ENCODE peak calls at places on chromosomes 6 and 20, in eight cellular contexts. V is Daoy; U is activated naive CD4-positive, alpha-beta T cell; O is naive B cell; I is CD8-positive, alpha-beta memory T cell; P is GM13976; H is BJ; R is effector CD4-positive, alpha-beta T cell. S is an unnamed sample.

GRCh38 chr6:6825986-6826901 is 237.7 kb downstream of the LY86 start:
- DNase-seq in I (no peak), R (no peak), U (no peak), H (no peak), V (peak; percentile 81), O (no peak), P (peak; percentile 60), S (peak; percentile 58)

GRCh38 chr6:33412140-33413009 is 1.6 kb downstream of the PHF1 start:
- DNase-seq in V (no peak), U (no peak), P (no peak), R (no peak), I (peak; percentile 46), O (no peak), H (no peak), S (no peak)

GRCh38 chr20:19079536-19080299 is 132.7 kb upstream of the SLC24A3 start:
- DNase-seq in R (no peak), O (no peak), I (no peak), P (no peak), U (no peak), H (no peak), V (peak; percentile 25), S (no peak)

GRCh38 chr6:111711476-111711875 is 105.8 kb upstream of the TRAF3IP2 start:
- DNase-seq in I (no peak), O (no peak), P (no peak), H (no peak), V (no peak), U (no peak), R (no peak), S (no peak)

GRCh38 chr20:50797142-50797541 is 2.3 kb downstream of the BCAS4 start:
- DNase-seq in R (no peak), O (no peak), V (no peak), U (no peak), H (no peak), P (no peak), I (no peak), S (no peak)

GRCh38 chr6:48957781-48958180 is 505.3 kb downstream of the MMUT start:
- DNase-seq in V (no peak), R (no peak), U (no peak), H (no peak), P (no peak), I (no peak), O (no peak), S (no peak)

GRCh38 chr6:1952726-1953360 is 292.6 kb downstream of the GMDS start:
- DNase-seq in V (peak; percentile 97), I (no peak), U (no peak), P (no peak), O (no peak), H (peak; percentile 70), R (no peak), S (peak; percentile 86)

GRCh38 chr6:84728602-84729001 is 35.8 kb downstream of the TBX18 start:
- DNase-seq in U (no peak), P (no peak), H (no peak), R (no peak), V (peak; percentile 16), O (no peak), I (no peak), S (peak; percentile 5)

GRCh38 chr6:135008072-135008940 is 46.3 kb downstream of the HBS1L start:
- DNase-seq in R (no peak), H (no peak), V (no peak), U (no peak), P (peak; percentile 46), O (no peak), I (no peak), S (no peak)

GRCh38 chr6:41732601-41733348 is 2.6 kb downstream of the TFEB start:
- DNase-seq in P (peak; percentile 85), U (no peak), I (peak; percentile 85), R (peak; percentile 54), H (no peak), O (peak; percentile 77), V (peak; percentile 59), S (no peak)

GRCh38 chr6:89387516-89388222 is 24.4 kb downstream of the RRAGD start:
- DNase-seq in U (no peak), I (no peak), V (no peak), O (peak; percentile 27), R (no peak), H (no peak), P (peak; percentile 71), S (no peak)